ENCODE peak calls at places on chromosomes 3 and 15, in five cellular contexts. S is mammary epithelial cell, H is suprapubic skin, K is IMR-90, J is HFFc6. G is an unnamed sample.

GRCh38 chr3:67593761-67594234 is 60.6 kb downstream of the SUCLG2 start:
- DNase-seq in S (peak; percentile 38), H (no peak), K (peak; percentile 11), J (peak; percentile 66), G (no peak)

GRCh38 chr15:100592898-100593297 is 9.1 kb downstream of the LINS1 start:
- DNase-seq in S (peak; percentile 3), H (no peak), K (peak; percentile 71), J (peak; percentile 61), G (no peak)

GRCh38 chr3:129317876-129318275 is 39.2 kb downstream of the HMCES start:
- DNase-seq in S (no peak), H (peak; percentile 60), K (no peak), J (no peak), G (no peak)

GRCh38 chr3:67384790-67385397 is 269.5 kb downstream of the SUCLG2 start:
- DNase-seq in S (peak; percentile 17), H (no peak), K (peak; percentile 50), J (no peak), G (peak; percentile 37)

GRCh38 chr3:136751259-136752045 is 726 bp downstream of the STAG1 start:
- DNase-seq in S (peak; percentile 68), H (peak; percentile 85), K (peak; percentile 73), J (peak; percentile 54), G (peak; percentile 93)

GRCh38 chr3:71438904-71439303 is 144.6 kb downstream of the FOXP1 start:
- DNase-seq in S (no peak), H (no peak), K (no peak), J (no peak), G (no peak)

GRCh38 chr3:198113219-198114053 is 153.4 kb downstream of the LMLN start:
- DNase-seq in S (no peak), H (no peak), K (no peak), J (no peak), G (peak; percentile 43)

GRCh38 chr3:69012111-69012835 is 1.2 kb downstream of the EOGT start:
- DNase-seq in S (peak; percentile 83), H (peak; percentile 70), K (peak; percentile 63), J (no peak), G (no peak)

GRCh38 chr3:136624894-136625815 is 127.0 kb downstream of the STAG1 start:
- DNase-seq in S (peak; percentile 27), H (no peak), K (no peak), J (no peak), G (no peak)

GRCh38 chr15:65870889-65871533 is 1.7 kb downstream of the RAB11A start:
- DNase-seq in S (peak; percentile 78), H (no peak), K (peak; percentile 77), J (peak; percentile 69), G (no peak)

GRCh38 chr3:197532388-197532787 is 23.4 kb downstream of the BDH1 start:
- DNase-seq in S (no peak), H (no peak), K (no peak), J (no peak), G (no peak)

GRCh38 chr3:148992027-148992634 is 791 bp downstream of the GYG1 start:
- DNase-seq in S (peak; percentile 20), H (peak; percentile 70), K (no peak), J (peak; percentile 10), G (no peak)

GRCh38 chr3:79018671-79019136 is 749.1 kb downstream of the ROBO1 start:
- DNase-seq in S (peak; percentile 72), H (peak; percentile 77), K (peak; percentile 64), J (peak; percentile 63), G (peak; percentile 85)

GRCh38 chr3:174333640-174334039 is 525.5 kb upstream of the NAALADL2 start:
- DNase-seq in S (no peak), H (no peak), K (peak; percentile 25), J (no peak), G (no peak)

GRCh38 chr3:135325096-135325495 is 530.0 kb downstream of the EPHB1 start:
- DNase-seq in S (no peak), H (no peak), K (no peak), J (no peak), G (no peak)

GRCh38 chr3:126527455-126528211 is 3.7 kb downstream of the CHST13 start:
- DNase-seq in S (no peak), H (no peak), K (no peak), J (no peak), G (peak; percentile 40)

GRCh38 chr3:126529585-126530170 is 5.7 kb downstream of the CHST13 start:
- DNase-seq in S (no peak), H (no peak), K (no peak), J (no peak), G (no peak)

GRCh38 chr3:126530171-126531050 is 6.5 kb downstream of the CHST13 start:
- DNase-seq in S (no peak), H (no peak), K (no peak), J (no peak), G (peak; percentile 63)

GRCh38 chr3:126528419-126528799 is 4.5 kb downstream of the CHST13 start:
- DNase-seq in S (no peak), H (no peak), K (no peak), J (no peak), G (peak; percentile 30)

DNA sequence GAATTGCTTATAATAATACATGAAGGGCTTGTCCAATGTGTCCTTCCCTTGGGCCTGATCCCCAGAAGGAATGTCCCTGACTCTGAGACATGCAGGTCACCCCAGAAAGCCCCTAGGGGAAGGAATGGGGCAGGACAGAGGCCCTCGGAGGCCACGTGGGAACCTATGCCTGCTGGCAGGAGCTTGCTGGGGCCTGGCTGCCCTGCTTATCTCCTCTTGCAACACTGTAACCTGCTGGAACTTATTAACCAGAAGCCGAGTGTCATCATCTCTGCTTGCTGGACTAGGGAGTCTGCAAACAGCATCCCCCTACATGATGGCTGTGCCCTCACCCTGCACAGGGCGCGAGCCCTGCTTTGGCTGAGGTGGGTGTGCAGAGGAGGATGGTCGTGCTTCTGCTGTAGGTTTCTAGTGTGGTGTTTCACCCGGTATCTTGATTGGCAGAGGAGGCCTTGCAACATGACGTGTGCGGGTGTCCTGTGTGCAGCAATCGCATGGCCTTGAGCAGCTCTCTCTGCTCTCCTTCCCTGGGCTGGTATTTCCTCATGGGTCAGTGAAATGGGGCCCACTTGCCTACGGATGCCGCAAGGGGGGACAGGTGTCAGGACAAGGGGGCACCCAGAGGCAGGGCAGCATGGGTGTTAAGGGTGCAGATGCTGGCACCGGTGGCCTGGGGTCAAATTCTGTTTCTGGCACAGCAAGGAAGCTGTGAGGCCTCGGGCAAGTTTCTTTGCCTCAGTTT is 5.0 kb downstream of the CHST13 start:
- DNase-seq in S (no peak), H (no peak), K (no peak), J (no peak), G (peak; percentile 29)
- TF ChIP-seq CTCF in S (no peak), H (no peak), K (peak; percentile 3), J (peak; percentile 36), G (no peak)

DNA sequence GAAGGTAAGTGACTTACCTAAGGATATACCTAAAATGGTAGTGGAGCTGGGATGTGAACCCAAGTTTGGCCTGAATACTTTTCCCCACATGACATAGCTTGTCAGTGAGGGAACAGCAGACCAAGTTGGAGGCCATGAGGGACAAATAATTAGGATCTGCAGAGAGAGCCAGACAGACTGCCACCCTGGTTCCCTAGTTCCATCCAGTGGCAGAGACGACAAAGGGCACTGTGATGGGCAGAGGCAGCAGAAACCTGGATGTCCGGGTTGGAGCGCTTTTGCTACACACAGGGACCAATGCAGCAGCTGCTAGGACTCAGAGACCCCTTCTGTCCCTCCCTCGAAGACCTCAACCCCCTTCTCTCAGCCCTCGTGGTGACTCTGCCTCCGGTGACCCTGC is 1.2 kb downstream of the CPLX3 start:
- DNase-seq in S (no peak), H (no peak), K (no peak), J (no peak), G (no peak)
- TF ChIP-seq CTCF in S (no peak), H (no peak), K (no peak), J (no peak), G (no peak)

GRCh38 chr3:156448300-156448699 is 106.6 kb downstream of the SSR3 start:
- DNase-seq in S (peak; percentile 11), H (no peak), K (peak; percentile 47), J (no peak), G (no peak)
- TF ChIP-seq CTCF in S (peak; percentile 54), H (no peak), K (peak; percentile 51), J (peak; percentile 74), G (no peak)

GRCh38 chr3:98705694-98706093 is 57.4 kb upstream of the ST3GAL6 start:
- DNase-seq in S (no peak), H (no peak), K (no peak), J (peak; percentile 60), G (no peak)
- TF ChIP-seq CTCF in S (peak; percentile 28), H (no peak), K (peak; percentile 28), J (peak; percentile 70), G (no peak)

DNA sequence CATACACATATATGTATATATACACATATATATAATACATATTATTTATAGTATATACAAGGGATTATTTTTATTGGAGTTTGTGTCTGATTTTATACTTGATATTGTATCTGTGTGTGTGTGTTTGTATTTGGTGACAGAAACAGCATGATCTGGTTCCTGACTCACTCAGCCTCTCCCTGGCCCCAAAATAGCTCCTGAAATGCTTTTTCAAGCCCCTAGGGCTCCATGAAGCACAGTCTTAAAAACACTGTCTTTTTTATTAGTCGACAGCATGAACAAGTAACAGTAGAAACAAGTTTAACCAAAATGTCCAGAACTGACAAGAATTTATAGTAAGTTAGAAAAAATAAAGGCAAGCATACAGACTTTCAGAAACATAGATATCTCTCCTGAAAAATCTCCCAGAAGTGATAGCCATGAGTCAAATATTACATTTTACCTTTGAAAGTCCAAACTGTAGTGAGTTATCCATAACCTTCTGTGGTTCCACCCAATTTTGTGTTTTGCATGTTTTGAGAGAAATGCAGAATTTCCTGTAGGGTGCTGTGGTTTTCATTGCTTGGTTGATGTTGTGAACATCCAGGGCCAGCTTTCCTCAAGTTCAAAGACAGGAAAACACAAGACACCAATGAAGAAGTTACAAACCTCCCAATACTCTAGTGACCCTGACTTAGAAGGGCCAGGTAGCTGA is 98.5 kb upstream of the CCDC80 start:
- DNase-seq in S (no peak), H (no peak), K (peak; percentile 50), J (peak; percentile 54), G (no peak)
- TF ChIP-seq CTCF in S (no peak), H (no peak), K (peak; percentile 6), J (peak; percentile 29), G (no peak)

GRCh38 chr3:9583371-9583770 is 29.7 kb upstream of the LHFPL4 start:
- DNase-seq in S (no peak), H (no peak), K (no peak), J (no peak), G (no peak)

GRCh38 chr3:9582332-9582731 is 28.7 kb upstream of the LHFPL4 start:
- DNase-seq in S (no peak), H (no peak), K (no peak), J (no peak), G (no peak)

GRCh38 chr3:9583792-9584191 is 30.2 kb upstream of the LHFPL4 start:
- DNase-seq in S (no peak), H (no peak), K (no peak), J (no peak), G (no peak)

GRCh38 chr3:9581742-9582141 is 28.1 kb upstream of the LHFPL4 start:
- DNase-seq in S (no peak), H (no peak), K (no peak), J (no peak), G (no peak)
- TF ChIP-seq CTCF in S (no peak), H (no peak), K (no peak), J (no peak), G (no peak)